ENCODE peak calls at places on chromosome 4, in four cellular contexts. One of them, this sample, is unnamed.

GRCh38 chr4:141580523-141580922 is 55.9 kb upstream of the IL15 start:
- DNase-seq in cardiac fibroblast: no peak
- DNase-seq in GM12865: peak
- DNase-seq in adipocyte: no peak
- DNase-seq in this sample: no peak

GRCh38 chr4:36255575-36255974 is 11.3 kb upstream of the ARAP2 start:
- DNase-seq in cardiac fibroblast: no peak
- DNase-seq in GM12865: peak
- DNase-seq in adipocyte: no peak
- DNase-seq in this sample: no peak

GRCh38 chr4:98630804-98631454 is 27.5 kb downstream of the TSPAN5 start:
- DNase-seq in cardiac fibroblast: peak
- DNase-seq in GM12865: no peak
- DNase-seq in adipocyte: no peak
- DNase-seq in this sample: no peak

GRCh38 chr4:186159613-186160012 is 31.8 kb upstream of the CYP4V2 start:
- DNase-seq in cardiac fibroblast: no peak
- DNase-seq in GM12865: no peak
- DNase-seq in adipocyte: no peak
- DNase-seq in this sample: no peak

GRCh38 chr4:75671802-75672421 is 1.3 kb downstream of the G3BP2 start:
- DNase-seq in cardiac fibroblast: no peak
- DNase-seq in GM12865: no peak
- DNase-seq in adipocyte: peak
- DNase-seq in this sample: no peak

GRCh38 chr4:40811886-40812857 is 62.4 kb downstream of the NSUN7 start:
- DNase-seq in cardiac fibroblast: peak
- DNase-seq in GM12865: no peak
- DNase-seq in adipocyte: peak
- DNase-seq in this sample: peak

GRCh38 chr4:174282836-174283506 is 496 bp downstream of the FBXO8 start:
- DNase-seq in cardiac fibroblast: peak
- DNase-seq in GM12865: peak
- DNase-seq in adipocyte: peak
- DNase-seq in this sample: peak

GRCh38 chr4:158356331-158356730 is 146.0 kb downstream of the TMEM144 start:
- DNase-seq in cardiac fibroblast: no peak
- DNase-seq in GM12865: no peak
- DNase-seq in adipocyte: no peak
- DNase-seq in this sample: no peak

GRCh38 chr4:55927776-55928437 is 20.8 kb upstream of the CEP135 start:
- DNase-seq in cardiac fibroblast: peak
- DNase-seq in GM12865: no peak
- DNase-seq in adipocyte: no peak
- DNase-seq in this sample: no peak

GRCh38 chr4:94548571-94548970 is 96.8 kb downstream of the PDLIM5 start:
- DNase-seq in cardiac fibroblast: peak
- DNase-seq in GM12865: no peak
- DNase-seq in adipocyte: peak
- DNase-seq in this sample: peak

GRCh38 chr4:114178392-114178791 is 198.9 kb upstream of the ARSJ start:
- DNase-seq in cardiac fibroblast: no peak
- DNase-seq in GM12865: no peak
- DNase-seq in adipocyte: no peak
- DNase-seq in this sample: no peak

GRCh38 chr4:106444557-106444956 is 76.0 kb upstream of the GIMD1 start:
- DNase-seq in cardiac fibroblast: no peak
- DNase-seq in GM12865: no peak
- DNase-seq in adipocyte: peak
- DNase-seq in this sample: peak

GRCh38 chr4:150960818-150961217 is 54.3 kb downstream of the LRBA start:
- DNase-seq in cardiac fibroblast: peak
- DNase-seq in GM12865: peak
- DNase-seq in adipocyte: peak
- DNase-seq in this sample: no peak

GRCh38 chr4:186569533-186570192 is 14.3 kb upstream of the MTNR1A start:
- DNase-seq in cardiac fibroblast: no peak
- DNase-seq in GM12865: no peak
- DNase-seq in adipocyte: no peak
- DNase-seq in this sample: no peak

GRCh38 chr4:47631161-47631560 is 146.1 kb downstream of the ATP10D start:
- DNase-seq in cardiac fibroblast: no peak
- DNase-seq in GM12865: no peak
- DNase-seq in adipocyte: no peak
- DNase-seq in this sample: no peak

GRCh38 chr4:151715881-151716280 is 44.9 kb downstream of the GATB start:
- DNase-seq in cardiac fibroblast: no peak
- DNase-seq in GM12865: no peak
- DNase-seq in adipocyte: no peak
- DNase-seq in this sample: no peak

GRCh38 chr4:77023920-77024319 is 51.9 kb downstream of the CCNI start:
- DNase-seq in cardiac fibroblast: no peak
- DNase-seq in GM12865: no peak
- DNase-seq in adipocyte: no peak
- DNase-seq in this sample: no peak

GRCh38 chr4:160351018-160351417 is 1248.1 kb downstream of the RAPGEF2 start:
- DNase-seq in cardiac fibroblast: no peak
- DNase-seq in GM12865: no peak
- DNase-seq in adipocyte: no peak
- DNase-seq in this sample: no peak

GRCh38 chr4:185559913-185560281 is 24.6 kb upstream of the PDLIM3 start:
- DNase-seq in cardiac fibroblast: peak
- DNase-seq in GM12865: peak
- DNase-seq in adipocyte: peak
- DNase-seq in this sample: peak

GRCh38 chr4:152850377-152850776 is 70.6 kb downstream of the ARFIP1 start:
- DNase-seq in cardiac fibroblast: peak
- DNase-seq in GM12865: peak
- DNase-seq in adipocyte: peak
- DNase-seq in this sample: no peak

GRCh38 chr4:128290526-128290925 is 2.9 kb upstream of the PGRMC2 start:
- DNase-seq in cardiac fibroblast: no peak
- DNase-seq in GM12865: no peak
- DNase-seq in adipocyte: no peak
- DNase-seq in this sample: no peak

GRCh38 chr4:128291096-128291495 is 3.5 kb upstream of the PGRMC2 start:
- DNase-seq in cardiac fibroblast: no peak
- DNase-seq in GM12865: no peak
- DNase-seq in adipocyte: no peak
- DNase-seq in this sample: no peak

GRCh38 chr4:128287871-128288688 is 467 bp upstream of the PGRMC2 start:
- DNase-seq in cardiac fibroblast: peak
- DNase-seq in GM12865: peak
- DNase-seq in adipocyte: peak
- DNase-seq in this sample: peak

GRCh38 chr4:128288689-128289106 is 1.1 kb upstream of the PGRMC2 start:
- DNase-seq in cardiac fibroblast: peak
- DNase-seq in GM12865: peak
- DNase-seq in adipocyte: peak
- DNase-seq in this sample: no peak

GRCh38 chr4:128289523-128290158 is 2.0 kb upstream of the PGRMC2 start:
- DNase-seq in cardiac fibroblast: no peak
- DNase-seq in GM12865: no peak
- DNase-seq in adipocyte: no peak
- DNase-seq in this sample: no peak
- H3K4me3 ChIP-seq in cardiac fibroblast: no peak
- H3K4me3 ChIP-seq in GM12865: peak
- H3K4me3 ChIP-seq in adipocyte: peak
- H3K4me3 ChIP-seq in this sample: no peak

GRCh38 chr4:14151099-14151498 is 523.6 kb upstream of the BOD1L1 start:
- DNase-seq in cardiac fibroblast: no peak
- DNase-seq in GM12865: no peak
- DNase-seq in adipocyte: no peak
- DNase-seq in this sample: no peak

GRCh38 chr4:14157262-14157661 is 529.7 kb upstream of the BOD1L1 start:
- DNase-seq in cardiac fibroblast: no peak
- DNase-seq in GM12865: peak
- DNase-seq in adipocyte: no peak
- DNase-seq in this sample: no peak

GRCh38 chr4:14152834-14153519 is 525.5 kb upstream of the BOD1L1 start:
- DNase-seq in cardiac fibroblast: no peak
- DNase-seq in GM12865: peak
- DNase-seq in adipocyte: no peak
- DNase-seq in this sample: no peak

GRCh38 chr4:14155803-14156202 is 528.3 kb upstream of the BOD1L1 start:
- DNase-seq in cardiac fibroblast: no peak
- DNase-seq in GM12865: no peak
- DNase-seq in adipocyte: no peak
- DNase-seq in this sample: no peak
- H3K4me3 ChIP-seq in cardiac fibroblast: no peak
- H3K4me3 ChIP-seq in GM12865: no peak
- H3K4me3 ChIP-seq in adipocyte: no peak
- H3K4me3 ChIP-seq in this sample: no peak

GRCh38 chr4:2042947-2043395 is 16.2 kb upstream of the NAT8L start:
- DNase-seq in cardiac fibroblast: no peak
- DNase-seq in GM12865: no peak
- DNase-seq in adipocyte: no peak
- DNase-seq in this sample: no peak
- H3K4me3 ChIP-seq in cardiac fibroblast: peak
- H3K4me3 ChIP-seq in GM12865: no peak
- H3K4me3 ChIP-seq in adipocyte: no peak
- H3K4me3 ChIP-seq in this sample: peak

GRCh38 chr4:6123541-6123940 is 76.8 kb downstream of the JAKMIP1 start:
- DNase-seq in cardiac fibroblast: no peak
- DNase-seq in GM12865: no peak
- DNase-seq in adipocyte: no peak
- DNase-seq in this sample: no peak
- H3K4me3 ChIP-seq in cardiac fibroblast: no peak
- H3K4me3 ChIP-seq in GM12865: no peak
- H3K4me3 ChIP-seq in adipocyte: no peak
- H3K4me3 ChIP-seq in this sample: no peak

GRCh38 chr4:123804171-123804721 is 407.7 kb downstream of the SPRY1 start:
- DNase-seq in cardiac fibroblast: no peak
- DNase-seq in GM12865: no peak
- DNase-seq in adipocyte: no peak
- DNase-seq in this sample: no peak

GRCh38 chr4:123809864-123810263 is 413.3 kb downstream of the SPRY1 start:
- DNase-seq in cardiac fibroblast: no peak
- DNase-seq in GM12865: no peak
- DNase-seq in adipocyte: no peak
- DNase-seq in this sample: no peak

GRCh38 chr4:123807187-123807586 is 410.6 kb downstream of the SPRY1 start:
- DNase-seq in cardiac fibroblast: no peak
- DNase-seq in GM12865: no peak
- DNase-seq in adipocyte: no peak
- DNase-seq in this sample: no peak

GRCh38 chr4:123806057-123806456 is 409.5 kb downstream of the SPRY1 start:
- DNase-seq in cardiac fibroblast: no peak
- DNase-seq in GM12865: no peak
- DNase-seq in adipocyte: no peak
- DNase-seq in this sample: no peak

GRCh38 chr4:123807866-123808265 is 411.3 kb downstream of the SPRY1 start:
- DNase-seq in cardiac fibroblast: no peak
- DNase-seq in GM12865: no peak
- DNase-seq in adipocyte: no peak
- DNase-seq in this sample: no peak
- H3K4me3 ChIP-seq in cardiac fibroblast: no peak
- H3K4me3 ChIP-seq in GM12865: no peak
- H3K4me3 ChIP-seq in adipocyte: no peak
- H3K4me3 ChIP-seq in this sample: no peak

DNA sequence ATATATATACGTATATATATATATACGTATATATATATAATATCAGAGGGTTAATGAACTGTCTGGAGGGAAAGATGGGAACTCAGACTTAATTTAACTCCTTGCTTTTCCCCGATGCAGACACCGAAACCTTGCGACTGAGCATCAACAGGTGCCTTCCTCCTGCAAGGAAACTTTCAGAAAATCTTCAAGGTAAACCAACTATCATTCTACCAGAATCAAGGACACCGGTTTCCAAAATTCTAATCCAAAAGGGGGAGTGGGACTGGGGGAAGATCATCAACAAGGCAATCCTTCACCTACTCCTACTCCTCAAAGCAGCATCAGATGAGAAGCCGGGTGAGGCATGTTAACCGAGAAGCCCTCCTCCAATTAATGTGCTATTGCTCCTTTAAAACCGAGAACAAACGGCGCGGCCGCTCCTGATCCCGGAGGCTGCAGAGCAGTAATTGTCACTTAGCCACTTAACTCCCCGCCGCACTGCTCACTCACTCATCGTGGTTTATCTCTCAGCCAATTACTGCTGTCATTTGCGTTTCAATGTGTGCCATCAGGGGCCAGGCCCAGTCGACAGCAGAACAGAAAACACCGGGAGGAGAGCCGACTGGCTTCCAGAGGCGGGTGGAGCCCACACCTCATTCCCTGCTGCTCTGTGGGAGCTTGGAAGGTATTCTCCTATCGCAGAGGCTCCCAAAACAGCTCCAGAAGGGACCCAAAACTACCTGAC is 61.7 kb downstream of the MAML3 start:
- DNase-seq in cardiac fibroblast: no peak
- DNase-seq in GM12865: no peak
- DNase-seq in adipocyte: peak
- DNase-seq in this sample: no peak
- H3K4me3 ChIP-seq in cardiac fibroblast: peak
- H3K4me3 ChIP-seq in GM12865: no peak
- H3K4me3 ChIP-seq in adipocyte: peak
- H3K4me3 ChIP-seq in this sample: peak

GRCh38 chr4:70739496-70740337 is 18.0 kb downstream of the RUFY3 start:
- DNase-seq in cardiac fibroblast: no peak
- DNase-seq in GM12865: no peak
- DNase-seq in adipocyte: peak
- DNase-seq in this sample: no peak

GRCh38 chr4:70734971-70735370 is 13.2 kb downstream of the RUFY3 start:
- DNase-seq in cardiac fibroblast: no peak
- DNase-seq in GM12865: no peak
- DNase-seq in adipocyte: no peak
- DNase-seq in this sample: no peak

GRCh38 chr4:70737006-70737405 is 15.2 kb downstream of the RUFY3 start:
- DNase-seq in cardiac fibroblast: no peak
- DNase-seq in GM12865: peak
- DNase-seq in adipocyte: no peak
- DNase-seq in this sample: no peak

GRCh38 chr4:70737409-70737808 is 15.6 kb downstream of the RUFY3 start:
- DNase-seq in cardiac fibroblast: no peak
- DNase-seq in GM12865: no peak
- DNase-seq in adipocyte: no peak
- DNase-seq in this sample: no peak

GRCh38 chr4:70734168-70734954 is 12.6 kb downstream of the RUFY3 start:
- DNase-seq in cardiac fibroblast: peak
- DNase-seq in GM12865: peak
- DNase-seq in adipocyte: peak
- DNase-seq in this sample: no peak
- H3K4me3 ChIP-seq in cardiac fibroblast: peak
- H3K4me3 ChIP-seq in GM12865: peak
- H3K4me3 ChIP-seq in adipocyte: peak
- H3K4me3 ChIP-seq in this sample: peak

DNA sequence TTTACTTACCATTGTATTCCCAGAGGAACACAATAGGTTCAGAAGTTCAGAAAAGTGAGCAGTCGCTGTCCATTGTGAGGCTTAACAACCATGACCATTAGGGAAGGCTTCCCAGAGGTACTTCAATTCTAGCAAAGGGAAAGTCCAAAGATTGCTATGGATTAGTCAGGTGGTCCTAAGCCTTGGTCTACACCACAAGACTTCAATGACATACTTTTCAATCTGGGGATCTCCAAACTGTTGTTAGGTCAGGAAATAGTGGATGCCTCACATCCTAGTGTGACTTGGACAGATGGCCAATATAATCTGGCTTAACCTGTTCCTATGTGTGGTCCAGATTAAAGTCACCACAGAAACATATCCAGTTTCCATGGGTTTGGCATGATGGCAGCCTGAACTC is 118.0 kb downstream of the SPCS3 start:
- DNase-seq in cardiac fibroblast: no peak
- DNase-seq in GM12865: peak
- DNase-seq in adipocyte: peak
- DNase-seq in this sample: no peak
- H3K4me3 ChIP-seq in cardiac fibroblast: no peak
- H3K4me3 ChIP-seq in GM12865: no peak
- H3K4me3 ChIP-seq in adipocyte: no peak
- H3K4me3 ChIP-seq in this sample: no peak